ENCODE peak calls at places on chromosome 4, in four cellular contexts. One of them, this sample, is unnamed.

GRCh38 chr4:173450281-173450680 is 51.4 kb upstream of the SCRG1 start:
- DNase-seq in IMR-90: peak
- DNase-seq in H9: no peak
- DNase-seq in neuronal stem cell: no peak
- DNase-seq in this sample: no peak

GRCh38 chr4:114509340-114509739 is 89.3 kb upstream of the UGT8 start:
- DNase-seq in IMR-90: no peak
- DNase-seq in H9: no peak
- DNase-seq in neuronal stem cell: no peak
- DNase-seq in this sample: no peak

GRCh38 chr4:186832906-186833305 is 109.2 kb upstream of the FAT1 start:
- DNase-seq in IMR-90: no peak
- DNase-seq in H9: no peak
- DNase-seq in neuronal stem cell: no peak
- DNase-seq in this sample: peak

GRCh38 chr4:22739933-22740332 is 47.2 kb downstream of the GBA3 start:
- DNase-seq in IMR-90: no peak
- DNase-seq in H9: no peak
- DNase-seq in neuronal stem cell: no peak
- DNase-seq in this sample: no peak

GRCh38 chr4:78704981-78705757 is 71.0 kb upstream of the BMP2K start:
- DNase-seq in IMR-90: peak
- DNase-seq in H9: no peak
- DNase-seq in neuronal stem cell: no peak
- DNase-seq in this sample: no peak

GRCh38 chr4:104408893-104409292 is 85.8 kb downstream of the CXXC4 start:
- DNase-seq in IMR-90: no peak
- DNase-seq in H9: no peak
- DNase-seq in neuronal stem cell: no peak
- DNase-seq in this sample: peak

GRCh38 chr4:183407128-183407585 is 37.3 kb upstream of the CDKN2AIP start:
- DNase-seq in IMR-90: peak
- DNase-seq in H9: peak
- DNase-seq in neuronal stem cell: peak
- DNase-seq in this sample: peak

GRCh38 chr4:147683172-147683571 is 791 bp downstream of the PRMT9 start:
- DNase-seq in IMR-90: peak
- DNase-seq in H9: no peak
- DNase-seq in neuronal stem cell: no peak
- DNase-seq in this sample: peak

GRCh38 chr4:27775156-27775555 is 914.5 kb downstream of the STIM2 start:
- DNase-seq in IMR-90: no peak
- DNase-seq in H9: no peak
- DNase-seq in neuronal stem cell: no peak
- DNase-seq in this sample: no peak

GRCh38 chr4:47863486-47863885 is 25.6 kb upstream of the CORIN start:
- DNase-seq in IMR-90: no peak
- DNase-seq in H9: no peak
- DNase-seq in neuronal stem cell: no peak
- DNase-seq in this sample: no peak

GRCh38 chr4:39655866-39656265 is 17.2 kb upstream of the SMIM14 start:
- DNase-seq in IMR-90: peak
- DNase-seq in H9: no peak
- DNase-seq in neuronal stem cell: no peak
- DNase-seq in this sample: peak

GRCh38 chr4:141142423-141142822 is 9.2 kb upstream of the RNF150 start:
- DNase-seq in IMR-90: no peak
- DNase-seq in H9: no peak
- DNase-seq in neuronal stem cell: no peak
- DNase-seq in this sample: no peak

GRCh38 chr4:24768006-24768405 is 27.4 kb upstream of the SOD3 start:
- DNase-seq in IMR-90: no peak
- DNase-seq in H9: no peak
- DNase-seq in neuronal stem cell: no peak
- DNase-seq in this sample: no peak

GRCh38 chr4:12724520-12724919 is 759.6 kb downstream of the RAB28 start:
- DNase-seq in IMR-90: no peak
- DNase-seq in H9: no peak
- DNase-seq in neuronal stem cell: no peak
- DNase-seq in this sample: peak

GRCh38 chr4:188854451-188854850 is 715.2 kb downstream of the TRIML1 start:
- DNase-seq in IMR-90: peak
- DNase-seq in H9: no peak
- DNase-seq in neuronal stem cell: no peak
- DNase-seq in this sample: no peak

GRCh38 chr4:17618926-17619325 is 4.5 kb downstream of the MED28 start:
- DNase-seq in IMR-90: no peak
- DNase-seq in H9: no peak
- DNase-seq in neuronal stem cell: no peak
- DNase-seq in this sample: no peak

GRCh38 chr4:2347190-2347589 is 71.3 kb downstream of the ZFYVE28 start:
- DNase-seq in IMR-90: no peak
- DNase-seq in H9: no peak
- DNase-seq in neuronal stem cell: no peak
- DNase-seq in this sample: no peak

GRCh38 chr4:61375316-61375715 is 175.2 kb downstream of the ADGRL3 start:
- DNase-seq in IMR-90: no peak
- DNase-seq in H9: no peak
- DNase-seq in neuronal stem cell: no peak
- DNase-seq in this sample: no peak

GRCh38 chr4:63921561-63921960 is 487.7 kb downstream of the TECRL start:
- DNase-seq in IMR-90: no peak
- DNase-seq in H9: no peak
- DNase-seq in neuronal stem cell: no peak
- DNase-seq in this sample: no peak

GRCh38 chr4:1192091-1192492 is 19.7 kb upstream of the SPON2 start:
- DNase-seq in IMR-90: peak
- DNase-seq in H9: no peak
- DNase-seq in neuronal stem cell: no peak
- DNase-seq in this sample: peak

GRCh38 chr4:87093443-87094123 is 126.8 kb downstream of the KLHL8 start:
- DNase-seq in IMR-90: peak
- DNase-seq in H9: peak
- DNase-seq in neuronal stem cell: peak
- DNase-seq in this sample: peak

GRCh38 chr4:46270986-46271596 is 118.8 kb downstream of the GABRA2 start:
- DNase-seq in IMR-90: peak
- DNase-seq in H9: no peak
- DNase-seq in neuronal stem cell: no peak
- DNase-seq in this sample: peak

GRCh38 chr4:617644-618330 is 7.6 kb upstream of the PDE6B start:
- DNase-seq in IMR-90: no peak
- DNase-seq in H9: peak
- DNase-seq in neuronal stem cell: no peak
- DNase-seq in this sample: no peak

GRCh38 chr4:121009578-121010338 is 62.6 kb downstream of the NDNF start:
- DNase-seq in IMR-90: no peak
- DNase-seq in H9: no peak
- DNase-seq in neuronal stem cell: no peak
- DNase-seq in this sample: no peak

GRCh38 chr4:41360214-41360910 is 103.6 kb downstream of the UCHL1 start:
- DNase-seq in IMR-90: peak
- DNase-seq in H9: peak
- DNase-seq in neuronal stem cell: peak
- DNase-seq in this sample: peak

GRCh38 chr4:54076673-54077072 is 12.3 kb upstream of the CHIC2 start:
- DNase-seq in IMR-90: peak
- DNase-seq in H9: no peak
- DNase-seq in neuronal stem cell: no peak
- DNase-seq in this sample: no peak

GRCh38 chr4:173370130-173370476 is 651 bp upstream of the SAP30 start:
- DNase-seq in IMR-90: no peak
- DNase-seq in H9: no peak
- DNase-seq in neuronal stem cell: no peak
- DNase-seq in this sample: no peak

GRCh38 chr4:119070301-119070700 is 65.3 kb upstream of the MYOZ2 start:
- DNase-seq in IMR-90: no peak
- DNase-seq in H9: no peak
- DNase-seq in neuronal stem cell: no peak
- DNase-seq in this sample: no peak

GRCh38 chr4:121873604-121874003 is 3.3 kb upstream of the BBS7 start:
- DNase-seq in IMR-90: no peak
- DNase-seq in H9: no peak
- DNase-seq in neuronal stem cell: no peak
- DNase-seq in this sample: no peak

GRCh38 chr4:109821186-109821585 is 5.6 kb downstream of the GAR1 start:
- DNase-seq in IMR-90: no peak
- DNase-seq in H9: no peak
- DNase-seq in neuronal stem cell: no peak
- DNase-seq in this sample: no peak

GRCh38 chr4:19583827-19584569 is 667.7 kb upstream of the SLIT2 start:
- DNase-seq in IMR-90: no peak
- DNase-seq in H9: no peak
- DNase-seq in neuronal stem cell: no peak
- DNase-seq in this sample: no peak

GRCh38 chr4:123416462-123416861 is 19.9 kb downstream of the SPRY1 start:
- DNase-seq in IMR-90: no peak
- DNase-seq in H9: no peak
- DNase-seq in neuronal stem cell: no peak
- DNase-seq in this sample: no peak

GRCh38 chr4:153788419-153789276 is at the start of gene SFRP2:
- DNase-seq in IMR-90: no peak
- DNase-seq in H9: peak
- DNase-seq in neuronal stem cell: peak
- DNase-seq in this sample: peak

GRCh38 chr4:92535599-92535998 is 231.8 kb downstream of the GRID2 start:
- DNase-seq in IMR-90: no peak
- DNase-seq in H9: no peak
- DNase-seq in neuronal stem cell: no peak
- DNase-seq in this sample: no peak

GRCh38 chr4:158850371-158850770 is 81.5 kb downstream of the FNIP2 start:
- DNase-seq in IMR-90: no peak
- DNase-seq in H9: no peak
- DNase-seq in neuronal stem cell: no peak
- DNase-seq in this sample: no peak

GRCh38 chr4:158850800-158851644 is 82.2 kb downstream of the FNIP2 start:
- DNase-seq in IMR-90: peak
- DNase-seq in H9: no peak
- DNase-seq in neuronal stem cell: no peak
- DNase-seq in this sample: peak

GRCh38 chr4:158845166-158846041 is 76.6 kb downstream of the FNIP2 start:
- DNase-seq in IMR-90: no peak
- DNase-seq in H9: peak
- DNase-seq in neuronal stem cell: no peak
- DNase-seq in this sample: no peak

GRCh38 chr4:158849681-158850080 is 80.9 kb downstream of the FNIP2 start:
- DNase-seq in IMR-90: no peak
- DNase-seq in H9: no peak
- DNase-seq in neuronal stem cell: no peak
- DNase-seq in this sample: no peak

GRCh38 chr4:158847535-158847934 is 78.7 kb downstream of the FNIP2 start:
- DNase-seq in IMR-90: no peak
- DNase-seq in H9: no peak
- DNase-seq in neuronal stem cell: no peak
- DNase-seq in this sample: no peak
- H2AK5ac ChIP-seq in IMR-90: no peak
- H2AK5ac ChIP-seq in H9: no peak
- H2AK5ac ChIP-seq in neuronal stem cell: no peak
- H2AK5ac ChIP-seq in this sample: no peak

GRCh38 chr4:169160825-169161224 is 109.9 kb downstream of the SH3RF1 start:
- DNase-seq in IMR-90: no peak
- DNase-seq in H9: no peak
- DNase-seq in neuronal stem cell: no peak
- DNase-seq in this sample: peak

GRCh38 chr4:169163947-169164668 is 106.6 kb downstream of the SH3RF1 start:
- DNase-seq in IMR-90: no peak
- DNase-seq in H9: no peak
- DNase-seq in neuronal stem cell: no peak
- DNase-seq in this sample: no peak

GRCh38 chr4:169164669-169165415 is 105.9 kb downstream of the SH3RF1 start:
- DNase-seq in IMR-90: peak
- DNase-seq in H9: no peak
- DNase-seq in neuronal stem cell: no peak
- DNase-seq in this sample: peak

GRCh38 chr4:169159614-169160013 is 111.1 kb downstream of the SH3RF1 start:
- DNase-seq in IMR-90: peak
- DNase-seq in H9: no peak
- DNase-seq in neuronal stem cell: no peak
- DNase-seq in this sample: peak

DNA sequence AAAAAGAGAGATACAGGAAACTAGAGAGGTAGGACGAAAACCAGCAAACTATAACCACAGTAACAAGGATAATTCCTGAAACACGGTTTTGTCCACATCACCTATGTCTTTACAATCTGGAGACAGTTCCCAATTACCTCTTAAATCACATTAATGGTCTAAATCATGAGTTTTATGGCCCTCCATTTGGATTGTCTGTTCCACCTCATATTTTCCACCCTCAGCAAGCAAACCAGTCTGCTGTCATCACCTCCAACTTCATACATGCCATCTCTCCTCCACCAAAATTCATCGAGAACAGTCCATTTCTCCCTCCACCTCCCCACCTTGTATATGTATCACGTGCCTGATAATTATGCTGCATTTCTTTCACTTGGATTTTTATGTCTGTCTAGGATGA is 107.3 kb downstream of the SH3RF1 start:
- DNase-seq in IMR-90: no peak
- DNase-seq in H9: no peak
- DNase-seq in neuronal stem cell: no peak
- DNase-seq in this sample: no peak
- H3K9ac ChIP-seq in IMR-90: no peak
- H3K9ac ChIP-seq in H9: no peak
- H3K9ac ChIP-seq in neuronal stem cell: no peak
- H3K9ac ChIP-seq in this sample: no peak

DNA sequence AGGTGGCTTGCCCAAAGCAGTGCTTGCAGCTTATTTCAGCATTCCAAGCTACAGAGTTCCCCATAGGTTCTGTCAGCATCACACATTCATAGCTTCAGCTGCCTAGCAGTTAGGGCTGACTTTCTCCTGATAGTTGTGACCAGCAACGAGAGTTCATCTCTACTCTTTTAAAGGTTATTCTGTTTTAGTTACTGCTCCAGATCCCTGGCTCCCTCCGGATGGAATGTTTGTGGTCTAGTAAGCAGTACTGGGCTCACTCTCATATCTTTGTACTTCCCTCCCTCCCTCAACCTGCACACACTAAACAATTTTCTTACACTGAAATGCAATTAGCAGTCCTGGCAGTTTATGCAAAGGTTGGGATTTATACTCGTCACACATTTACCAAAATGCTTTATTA is 43.9 kb downstream of the PTTG2 start:
- DNase-seq in IMR-90: peak
- DNase-seq in H9: no peak
- DNase-seq in neuronal stem cell: no peak
- DNase-seq in this sample: peak
- H2AK5ac ChIP-seq in IMR-90: no peak
- H2AK5ac ChIP-seq in H9: no peak
- H2AK5ac ChIP-seq in neuronal stem cell: no peak
- H2AK5ac ChIP-seq in this sample: no peak

GRCh38 chr4:26176621-26177121 is 144.1 kb upstream of the RBPJ start:
- DNase-seq in IMR-90: peak
- DNase-seq in H9: no peak
- DNase-seq in neuronal stem cell: no peak
- DNase-seq in this sample: no peak
- H3K9ac ChIP-seq in IMR-90: no peak
- H3K9ac ChIP-seq in H9: no peak
- H3K9ac ChIP-seq in neuronal stem cell: peak
- H3K9ac ChIP-seq in this sample: peak

This sample was measured in mesenchymal stem cell.